ENCODE peak calls at places on chromosome 3, in five cellular contexts. H is OCI-LY7, I is HCT116, K is GM23338, O is natural killer cell. W is an unnamed sample.

GRCh38 chr3:183828538-183828870 is 3.1 kb upstream of the MAP6D1 start:
- DNase-seq in K (no peak), I (no peak), O (no peak), H (no peak), W (no peak)

GRCh38 chr3:38099518-38099917 is 37.4 kb downstream of the ACAA1 start:
- DNase-seq in H (no peak), K (peak; percentile 39), I (no peak), O (no peak), W (no peak)

GRCh38 chr3:132972333-132972732 is 65.9 kb upstream of the TMEM108 start:
- DNase-seq in H (no peak), I (no peak), O (no peak), K (no peak), W (no peak)

GRCh38 chr3:72068621-72069020 is 283.7 kb upstream of the PROK2 start:
- DNase-seq in O (no peak), H (no peak), I (no peak), K (no peak), W (no peak)

GRCh38 chr3:13653631-13654279 is 104.8 kb downstream of the FBLN2 start:
- DNase-seq in I (no peak), K (no peak), H (no peak), O (no peak), W (no peak)

GRCh38 chr3:141105828-141106628 is 54.9 kb downstream of the SPSB4 start:
- DNase-seq in H (peak; percentile 81), K (peak; percentile 97), I (peak; percentile 81), O (peak; percentile 22), W (peak; percentile 65)

GRCh38 chr3:16728762-16729745 is 123.8 kb upstream of the DAZL start:
- DNase-seq in I (no peak), K (no peak), O (no peak), H (no peak), W (no peak)

GRCh38 chr3:152969557-152970300 is 134.8 kb downstream of the P2RY1 start:
- DNase-seq in H (no peak), K (peak; percentile 20), I (no peak), O (no peak), W (no peak)

GRCh38 chr3:195394700-195395099 is 48.1 kb downstream of the ACAP2 start:
- DNase-seq in O (no peak), I (no peak), H (no peak), K (peak; percentile 38), W (no peak)

GRCh38 chr3:150005243-150006102 is 34.8 kb upstream of the PFN2 start:
- DNase-seq in K (no peak), O (no peak), H (no peak), I (no peak), W (no peak)

GRCh38 chr3:49388416-49388815 is 23.4 kb downstream of the RHOA start:
- DNase-seq in K (no peak), I (no peak), H (no peak), O (no peak), W (no peak)

GRCh38 chr3:140134231-140134630 is 199.2 kb downstream of the CLSTN2 start:
- DNase-seq in I (no peak), K (no peak), H (no peak), O (no peak), W (no peak)

GRCh38 chr3:117665311-117665710 is 955.7 kb downstream of the TUSC7 start:
- DNase-seq in K (no peak), O (no peak), I (no peak), H (no peak), W (no peak)

GRCh38 chr3:132536442-132537153 is 60.5 kb upstream of the ACKR4 start:
- DNase-seq in K (no peak), I (no peak), H (peak; percentile 4), O (no peak), W (no peak)

GRCh38 chr3:130900959-130901358 is 7.1 kb downstream of the ATP2C1 start:
- DNase-seq in O (no peak), H (no peak), K (no peak), I (no peak), W (no peak)

GRCh38 chr3:176916777-176917176 is 280.5 kb downstream of the TBL1XR1 start:
- DNase-seq in H (no peak), K (peak; percentile 97), O (no peak), I (peak; percentile 75), W (no peak)

GRCh38 chr3:38649500-38650247 is at the start of gene SCN5A:
- DNase-seq in I (no peak), O (no peak), K (peak; percentile 73), H (no peak), W (peak; percentile 81)

GRCh38 chr3:134093906-134094305 is 64.2 kb upstream of the SLCO2A1 start:
- DNase-seq in I (no peak), H (no peak), K (no peak), O (no peak), W (no peak)

GRCh38 chr3:54982807-54983206 is 54.9 kb upstream of the LRTM1 start:
- DNase-seq in K (no peak), H (no peak), I (no peak), O (no peak), W (no peak)

GRCh38 chr3:50504681-50505080 is 1.2 kb upstream of the CACNA2D2 start:
- DNase-seq in K (no peak), O (no peak), H (no peak), I (no peak), W (no peak)

GRCh38 chr3:12585181-12585580 is 28.3 kb downstream of the MKRN2 start:
- DNase-seq in I (no peak), K (no peak), H (no peak), O (no peak), W (no peak)

GRCh38 chr3:25040739-25041138 is 387.3 kb upstream of the RARB start:
- DNase-seq in I (no peak), O (no peak), H (no peak), K (no peak), W (no peak)

GRCh38 chr3:1380926-1381646 is 288.3 kb downstream of the CNTN6 start:
- DNase-seq in H (peak; percentile 24), I (no peak), K (no peak), O (no peak), W (peak; percentile 21)

GRCh38 chr3:160707187-160707789 is 30.3 kb downstream of the ARL14 start:
- DNase-seq in O (no peak), K (peak; percentile 68), I (peak; percentile 37), H (peak; percentile 58), W (peak; percentile 21)

GRCh38 chr3:183350164-183350563 is 78.3 kb downstream of the MCF2L2 start:
- DNase-seq in H (no peak), O (no peak), I (no peak), K (no peak), W (no peak)

GRCh38 chr3:187943677-187944390 is 198.6 kb upstream of the BCL6 start:
- DNase-seq in I (no peak), H (peak; percentile 50), K (peak; percentile 24), O (no peak), W (no peak)

GRCh38 chr3:45409921-45410320 is 21.5 kb downstream of the LARS2 start:
- DNase-seq in O (no peak), H (no peak), K (no peak), I (no peak), W (no peak)

GRCh38 chr3:129558772-129559564 is 16.0 kb downstream of the H1-8 start:
- DNase-seq in K (no peak), I (no peak), H (peak; percentile 79), O (no peak), W (no peak)

DNA sequence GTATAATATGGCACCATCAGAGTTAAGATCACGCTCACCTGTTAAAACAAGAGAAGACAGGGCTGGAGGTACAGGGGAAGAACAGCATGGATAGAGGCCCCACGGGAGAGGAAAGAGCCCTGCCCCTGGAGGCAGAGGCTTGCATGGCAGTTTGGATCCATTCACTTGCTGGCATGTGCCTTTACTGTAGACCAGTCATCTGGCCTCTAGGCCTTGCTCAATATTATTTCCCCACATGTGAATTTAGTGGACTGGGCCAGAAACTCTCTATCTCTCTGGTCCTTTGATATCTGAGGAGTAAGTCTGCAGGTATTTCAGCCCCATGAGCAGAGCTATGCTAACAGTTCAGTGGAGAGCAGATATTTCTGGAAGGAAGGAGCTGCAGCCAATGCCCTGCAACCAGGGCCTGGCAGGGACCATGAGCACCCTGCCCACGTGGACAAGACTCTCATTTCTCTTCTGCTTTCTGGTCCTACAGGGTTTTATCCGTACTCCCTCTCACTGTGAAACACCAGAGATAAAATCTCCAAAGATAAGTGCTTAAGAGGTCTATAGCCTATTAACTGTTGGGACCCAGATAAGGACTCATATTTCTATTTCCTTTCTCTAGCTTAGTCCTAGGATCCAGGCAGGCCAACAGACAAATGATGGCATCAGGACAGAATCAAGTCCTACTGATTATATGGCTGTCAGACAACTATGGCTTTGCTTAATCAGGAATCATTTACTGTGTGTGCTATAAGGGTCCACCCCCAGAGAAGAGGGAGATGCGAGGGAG is 65.0 kb downstream of the CLDN11 start:
- DNase-seq in K (peak; percentile 44), O (no peak), H (no peak), I (no peak), W (no peak)
- TF ChIP-seq CTCF in K (peak; percentile 43), O (no peak), H (peak; percentile 44), I (peak; percentile 54), W (no peak)

DNA sequence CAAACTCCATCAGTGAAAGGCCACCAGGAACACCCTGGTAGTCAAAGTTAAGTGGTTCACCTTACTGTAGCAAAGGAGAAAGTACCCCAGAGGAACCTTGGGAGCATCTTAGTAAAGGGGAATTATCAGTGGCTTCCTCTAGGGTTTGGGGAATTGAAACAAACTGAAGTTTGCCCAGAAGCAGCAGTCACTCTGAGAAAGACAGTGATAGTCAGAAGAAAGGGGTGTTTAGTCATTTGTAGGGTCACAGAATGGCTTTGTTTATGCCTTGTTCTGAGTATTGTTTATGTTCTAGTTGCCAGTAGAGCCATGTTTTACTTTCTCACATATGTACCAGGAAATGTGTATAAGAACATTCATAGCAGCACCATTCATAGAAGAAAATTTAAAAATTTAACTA is 93.8 kb downstream of the FHIT start:
- DNase-seq in I (no peak), H (no peak), O (no peak), K (no peak), W (peak; percentile 26)
- TF ChIP-seq CTCF in I (no peak), H (no peak), O (no peak), K (no peak), W (no peak)

DNA sequence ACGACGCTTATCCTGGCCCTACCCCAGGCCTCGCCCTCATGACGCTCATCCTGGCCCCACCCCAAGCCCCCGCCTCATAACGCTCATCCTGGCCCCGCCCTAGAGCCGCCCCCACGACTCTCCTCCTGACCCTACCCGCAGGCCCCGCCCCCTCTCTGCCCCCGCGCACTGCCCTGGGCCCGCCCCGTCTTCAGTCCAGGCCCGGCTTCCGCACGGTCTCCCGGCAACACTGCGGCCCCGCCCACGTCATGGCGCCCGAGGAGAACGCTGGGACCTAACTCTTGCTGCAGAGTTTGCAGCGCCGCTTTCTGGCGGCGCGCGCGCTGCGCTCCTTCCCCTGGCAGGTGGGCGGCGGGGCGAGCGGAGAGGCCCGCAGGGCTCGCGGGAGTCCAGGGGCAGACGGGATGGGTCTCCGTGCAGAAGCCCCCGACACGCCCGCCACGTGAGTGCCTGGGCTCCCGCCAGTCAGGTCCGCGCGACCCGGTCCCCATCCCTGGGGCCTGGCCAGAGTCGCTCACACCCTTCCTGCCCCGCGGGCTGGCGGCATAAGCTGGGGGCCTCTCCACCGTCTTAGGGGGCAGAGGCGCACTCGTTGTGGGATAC is 52.5 kb upstream of the ROPN1B start:
- DNase-seq in O (peak; percentile 86), H (peak; percentile 93), I (peak; percentile 79), K (peak; percentile 93), W (peak; percentile 92)
- TF ChIP-seq CTCF in O (no peak), H (peak; percentile 51), I (no peak), K (peak; percentile 45), W (peak; percentile 55)

DNA sequence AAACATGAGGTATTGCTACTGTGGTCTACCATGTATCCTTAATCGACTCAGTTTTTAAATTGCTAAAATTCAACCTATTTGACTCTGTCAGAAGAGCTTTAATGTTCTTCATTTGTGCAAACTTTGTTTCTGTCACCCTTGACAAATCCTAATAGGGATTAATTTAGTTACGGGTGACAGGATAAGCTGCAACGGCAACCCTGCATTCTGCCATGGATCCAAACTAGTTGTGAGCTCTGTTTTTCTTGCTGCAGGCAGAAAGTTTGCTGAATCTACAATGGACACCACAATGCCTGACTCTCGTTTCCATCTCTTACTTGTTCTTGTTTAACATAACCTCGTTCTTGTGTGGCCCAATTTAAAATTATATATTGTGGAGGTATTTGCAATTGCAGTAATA is 352.3 kb downstream of the ROBO2 start:
- DNase-seq in K (no peak), I (no peak), O (no peak), H (no peak), W (no peak)
- TF ChIP-seq CTCF in K (no peak), I (no peak), O (no peak), H (no peak), W (no peak)

W was measured in GM10248.